ENCODE peak calls at places on chromosomes 7 and 10, in four cellular contexts. X, V, L and O are unnamed samples.

GRCh38 chr10:78149193-78149592 is 115.5 kb downstream of the RPS24 start:
- DNase-seq in X (peak; percentile 86), V (no peak), L (peak; percentile 41), O (no peak)

GRCh38 chr10:69639291-69640195 is 9.5 kb downstream of the FAM241B start:
- DNase-seq in X (peak; percentile 84), V (peak; percentile 83), L (peak; percentile 56), O (peak; percentile 80)

GRCh38 chr7:51324206-51324884 is 7.7 kb upstream of the COBL start:
- DNase-seq in X (no peak), V (no peak), L (no peak), O (peak; percentile 37)

GRCh38 chr7:91295571-91295970 is 31.3 kb downstream of the FZD1 start:
- DNase-seq in X (no peak), V (no peak), L (no peak), O (no peak)

GRCh38 chr7:121301441-121302213 is 27.2 kb upstream of the WNT16 start:
- DNase-seq in X (no peak), V (no peak), L (peak; percentile 27), O (no peak)

GRCh38 chr7:38374507-38374906 is 101.1 kb upstream of the TARP start:
- DNase-seq in X (peak; percentile 41), V (no peak), L (peak; percentile 34), O (no peak)

GRCh38 chr10:74371696-74372095 is 220.7 kb downstream of the ADK start:
- DNase-seq in X (no peak), V (no peak), L (peak; percentile 51), O (no peak)

GRCh38 chr7:73577627-73578341 is 595 bp downstream of the TBL2 start:
- DNase-seq in X (no peak), V (no peak), L (no peak), O (no peak)

GRCh38 chr10:5813091-5813340 is 218 bp downstream of the GDI2 start:
- DNase-seq in X (no peak), V (no peak), L (no peak), O (no peak)

GRCh38 chr10:6522230-6522629 is 57.8 kb downstream of the PRKCQ start:
- DNase-seq in X (no peak), V (no peak), L (no peak), O (no peak)

GRCh38 chr7:26860361-26860760 is 4.0 kb downstream of the SKAP2 start:
- DNase-seq in X (peak; percentile 54), V (no peak), L (no peak), O (no peak)

GRCh38 chr10:126380352-126381076 is 7.8 kb downstream of the ADAM12 start:
- DNase-seq in X (no peak), V (no peak), L (peak; percentile 32), O (no peak)

GRCh38 chr7:51154201-51154600 is 162.4 kb downstream of the COBL start:
- DNase-seq in X (no peak), V (no peak), L (no peak), O (no peak)

GRCh38 chr10:71933651-71934050 is 30.5 kb upstream of the CHST3 start:
- DNase-seq in X (no peak), V (no peak), L (no peak), O (no peak)

GRCh38 chr10:3950676-3951275 is 165.8 kb upstream of the KLF6 start:
- DNase-seq in X (no peak), V (no peak), L (no peak), O (no peak)

GRCh38 chr7:1225462-1226154 is 7.1 kb upstream of the UNCX start:
- DNase-seq in X (no peak), V (peak; percentile 25), L (no peak), O (peak; percentile 81)

GRCh38 chr10:45653454-45653853 is 19.1 kb downstream of the ZFAND4 start:
- DNase-seq in X (no peak), V (no peak), L (no peak), O (no peak)

GRCh38 chr10:72242675-72243074 is 26.6 kb upstream of the ASCC1 start:
- DNase-seq in X (peak; percentile 69), V (peak; percentile 57), L (no peak), O (no peak)

GRCh38 chr7:100137851-100138760 is 10.6 kb upstream of the LAMTOR4 start:
- DNase-seq in X (no peak), V (no peak), L (no peak), O (no peak)

GRCh38 chr10:87640043-87640442 is 19.6 kb upstream of the PAPSS2 start:
- DNase-seq in X (no peak), V (no peak), L (peak; percentile 50), O (no peak)
- H4K5ac ChIP-seq in X (no peak overlapping the region), V (no peak overlapping the region), L (no peak overlapping the region), O (no peak overlapping the region)

GRCh38 chr10:93369588-93370164 is 112.5 kb downstream of the MYOF start:
- DNase-seq in X (no peak), V (no peak), L (no peak), O (no peak)
- H4K5ac ChIP-seq in X (no peak overlapping the region), V (no peak overlapping the region), L (no peak overlapping the region), O (no peak overlapping the region)

GRCh38 chr7:129231666-129232065 is 6.8 kb downstream of the AHCYL2 start:
- DNase-seq in X (no peak), V (no peak), L (no peak), O (no peak)
- H4K5ac ChIP-seq in X (no peak overlapping the region), V (no peak overlapping the region), L (no peak overlapping the region), O (no peak overlapping the region)

DNA sequence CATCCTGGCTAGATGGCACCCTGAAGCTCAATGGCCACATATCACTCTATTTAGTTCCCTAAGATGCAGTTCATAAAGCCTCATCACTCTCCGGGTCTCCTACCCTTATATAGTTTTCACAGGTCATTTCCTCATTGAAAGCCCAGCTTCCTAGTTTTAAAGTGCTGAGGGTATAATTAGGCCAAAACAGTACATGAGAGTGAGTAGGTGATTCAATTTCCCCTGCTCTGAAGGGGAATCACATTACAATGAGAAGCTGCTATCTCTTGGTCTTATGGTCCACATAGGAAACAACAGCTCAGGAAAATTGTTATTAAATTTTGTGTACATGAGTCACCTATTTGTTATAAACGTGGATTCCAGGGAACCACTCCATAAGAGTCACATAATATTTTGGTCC is 162.0 kb downstream of the SEMA3E start:
- DNase-seq in X (no peak), V (no peak), L (peak; percentile 21), O (no peak)
- H4K5ac ChIP-seq in X (no peak overlapping the region), V (no peak overlapping the region), L (no peak overlapping the region), O (no peak overlapping the region)

DNA sequence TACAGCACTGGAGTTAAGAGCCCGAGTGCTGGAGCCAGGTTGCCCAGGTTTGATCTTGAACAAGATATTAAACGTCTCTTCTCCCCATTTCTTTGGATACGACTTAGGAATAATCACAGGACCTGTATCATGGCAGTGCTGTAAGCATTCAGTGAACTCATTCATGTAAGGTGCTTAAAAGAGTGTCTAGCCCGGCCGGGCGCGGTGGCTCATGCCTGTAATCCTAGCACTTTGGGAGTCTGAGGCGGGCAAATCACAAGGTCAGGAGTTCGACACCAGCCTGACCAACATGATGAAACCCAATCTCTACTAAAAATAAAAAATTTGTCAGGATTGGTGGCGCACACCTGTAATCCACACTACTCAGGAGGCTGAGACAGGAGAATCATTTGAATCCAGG is 40.8 kb downstream of the CHST15 start:
- DNase-seq in X (no peak), V (no peak), L (no peak), O (no peak)
- H4K5ac ChIP-seq in X (no peak overlapping the region), V (no peak overlapping the region), L (no peak overlapping the region), O (no peak overlapping the region)

GRCh38 chr10:10814103-10814502 is 203.6 kb upstream of the CELF2 start:
- DNase-seq in X (no peak), V (no peak), L (no peak), O (no peak)
- H4K5ac ChIP-seq in X (no peak overlapping the region), V (no peak overlapping the region), L (peak overlapping the region; percentile 27), O (no peak overlapping the region)

DNA sequence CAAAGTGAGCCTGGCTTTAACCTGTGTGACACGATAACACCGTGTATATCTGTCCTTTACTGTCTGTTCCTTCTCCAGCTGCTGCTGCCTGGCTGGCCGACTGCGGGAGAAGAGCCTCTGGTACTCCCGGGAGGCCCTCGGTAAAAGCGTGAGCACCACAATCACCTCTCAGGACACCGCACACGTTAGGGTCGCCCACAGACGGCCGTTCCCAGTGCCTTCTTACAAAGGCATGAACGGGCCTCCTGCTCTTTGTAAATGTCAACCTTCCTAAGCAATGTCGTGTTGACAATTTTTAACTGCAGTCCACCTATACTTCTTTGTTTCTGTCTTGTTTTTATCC is 177.6 kb downstream of the DIP2C start:
- DNase-seq in X (no peak), V (no peak), L (no peak), O (no peak)
- H4K5ac ChIP-seq in X (no peak overlapping the region), V (no peak overlapping the region), L (no peak overlapping the region), O (no peak overlapping the region)

DNA sequence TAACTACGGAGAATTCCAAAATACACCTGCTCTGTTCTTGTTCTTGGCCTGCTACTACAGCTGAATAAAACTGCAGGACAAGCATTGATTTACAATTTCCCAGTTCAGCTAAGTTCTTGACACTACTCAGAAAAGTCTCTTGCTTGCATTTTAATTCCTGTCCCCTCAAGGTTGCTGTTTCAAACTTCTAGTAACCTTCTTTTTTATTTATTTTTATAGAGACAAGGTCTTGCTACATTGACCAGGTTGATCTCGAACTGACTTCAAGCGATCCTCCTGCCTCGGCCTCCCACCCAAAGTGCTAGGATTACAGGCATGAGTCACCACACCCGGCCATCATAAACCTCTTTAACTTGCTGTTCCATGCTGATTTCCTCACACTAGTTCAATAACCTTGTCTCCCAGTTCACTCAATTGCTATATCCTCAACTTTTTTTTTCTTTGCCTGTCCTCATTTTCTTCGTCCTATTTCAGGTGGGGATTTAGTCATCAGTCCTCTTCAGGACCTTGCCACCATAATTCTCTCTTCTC is 79.9 kb downstream of the ARHGAP21 start:
- DNase-seq in X (peak; percentile 5), V (no peak), L (no peak), O (no peak)
- H4K5ac ChIP-seq in X (no peak overlapping the region), V (no peak overlapping the region), L (no peak overlapping the region), O (no peak overlapping the region)

DNA sequence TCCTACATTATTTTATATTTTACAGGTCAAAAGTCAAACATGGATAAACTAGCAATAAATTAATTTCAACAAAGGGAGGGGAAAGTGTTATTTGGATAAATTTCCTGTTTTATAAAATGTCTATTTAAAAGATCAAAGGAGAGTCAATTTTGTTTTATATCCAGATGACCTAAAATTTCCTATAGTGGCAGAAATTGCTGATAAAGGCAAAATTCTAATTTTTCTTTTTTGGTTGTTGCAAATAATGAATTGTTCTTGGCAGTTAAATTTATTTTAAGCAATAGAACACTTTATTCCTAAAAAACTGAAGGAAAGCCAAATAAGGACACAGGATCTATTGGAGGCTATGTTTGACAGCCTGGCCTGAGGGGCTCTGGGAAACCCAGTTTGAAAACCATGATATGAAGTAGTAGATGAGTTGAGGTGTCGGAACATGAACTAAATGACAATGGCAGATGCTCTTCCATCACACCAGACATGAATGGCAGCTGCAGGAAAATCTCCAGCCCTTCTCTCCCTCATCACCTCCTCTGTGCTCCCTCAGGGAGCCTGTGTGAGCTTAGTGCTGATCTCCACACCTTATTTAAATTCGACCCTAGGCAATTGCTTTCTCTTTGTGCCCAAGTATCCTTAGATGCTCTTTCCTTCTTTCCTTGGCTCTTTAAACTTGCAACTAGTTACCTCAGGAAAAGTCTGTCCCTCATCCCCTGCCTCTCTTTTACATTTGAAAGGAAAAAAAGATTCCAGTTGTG is 395.0 kb downstream of the THSD7A start:
- DNase-seq in X (no peak), V (peak; percentile 31), L (no peak), O (no peak)
- H4K5ac ChIP-seq in X (no peak overlapping the region), V (no peak overlapping the region), L (no peak overlapping the region), O (no peak overlapping the region)